ENCODE peak calls at places on chromosome 12, in eight cellular contexts. One of them, this sample, is unnamed.

GRCh38 chr12:108731866-108732461 is 646 bp upstream of the CORO1C start:
- DNase-seq in IMR-90: peak; percentile 97
- DNase-seq in right lobe of liver: peak; percentile 100
- DNase-seq in CD8-positive, alpha-beta T cell: peak; percentile 98
- DNase-seq in effector memory CD4-positive, alpha-beta T cell: peak; percentile 97
- DNase-seq in brain microvascular endothelial cell: peak; percentile 99
- DNase-seq in AG04449: peak; percentile 84
- DNase-seq in mesendoderm: peak; percentile 99
- DNase-seq in this sample: peak; percentile 98

GRCh38 chr12:65832217-65832616 is 7.9 kb downstream of the HMGA2 start:
- DNase-seq in IMR-90: no peak
- DNase-seq in right lobe of liver: no peak
- DNase-seq in CD8-positive, alpha-beta T cell: no peak
- DNase-seq in effector memory CD4-positive, alpha-beta T cell: no peak
- DNase-seq in brain microvascular endothelial cell: no peak
- DNase-seq in AG04449: no peak
- DNase-seq in mesendoderm: no peak
- DNase-seq in this sample: no peak

GRCh38 chr12:124463341-124463861 is 104.0 kb downstream of the NCOR2 start:
- DNase-seq in IMR-90: no peak
- DNase-seq in right lobe of liver: no peak
- DNase-seq in CD8-positive, alpha-beta T cell: no peak
- DNase-seq in effector memory CD4-positive, alpha-beta T cell: no peak
- DNase-seq in brain microvascular endothelial cell: no peak
- DNase-seq in AG04449: no peak
- DNase-seq in mesendoderm: no peak
- DNase-seq in this sample: no peak

GRCh38 chr12:49342066-49342913 is 4.4 kb upstream of the DNAJC22 start:
- DNase-seq in IMR-90: peak; percentile 66
- DNase-seq in right lobe of liver: peak; percentile 81
- DNase-seq in CD8-positive, alpha-beta T cell: peak; percentile 75
- DNase-seq in effector memory CD4-positive, alpha-beta T cell: peak; percentile 71
- DNase-seq in brain microvascular endothelial cell: peak; percentile 62
- DNase-seq in AG04449: no peak
- DNase-seq in mesendoderm: peak; percentile 97
- DNase-seq in this sample: peak; percentile 88

GRCh38 chr12:130700492-130701401 is 15.4 kb downstream of the RIMBP2 start:
- DNase-seq in IMR-90: no peak
- DNase-seq in right lobe of liver: no peak
- DNase-seq in CD8-positive, alpha-beta T cell: no peak
- DNase-seq in effector memory CD4-positive, alpha-beta T cell: no peak
- DNase-seq in brain microvascular endothelial cell: no peak
- DNase-seq in AG04449: no peak
- DNase-seq in mesendoderm: no peak
- DNase-seq in this sample: no peak

GRCh38 chr12:3755898-3756297 is 3.0 kb upstream of the CRACR2A start:
- DNase-seq in IMR-90: no peak
- DNase-seq in right lobe of liver: no peak
- DNase-seq in CD8-positive, alpha-beta T cell: no peak
- DNase-seq in effector memory CD4-positive, alpha-beta T cell: no peak
- DNase-seq in brain microvascular endothelial cell: no peak
- DNase-seq in AG04449: no peak
- DNase-seq in mesendoderm: no peak
- DNase-seq in this sample: no peak

GRCh38 chr12:75979181-75979580 is 52.4 kb downstream of the PHLDA1 start:
- DNase-seq in IMR-90: peak; percentile 66
- DNase-seq in right lobe of liver: no peak
- DNase-seq in CD8-positive, alpha-beta T cell: peak; percentile 10
- DNase-seq in effector memory CD4-positive, alpha-beta T cell: no peak
- DNase-seq in brain microvascular endothelial cell: peak; percentile 49
- DNase-seq in AG04449: no peak
- DNase-seq in mesendoderm: no peak
- DNase-seq in this sample: no peak

GRCh38 chr12:58069268-58069967 is 128.1 kb downstream of the ATP23 start:
- DNase-seq in IMR-90: peak; percentile 44
- DNase-seq in right lobe of liver: no peak
- DNase-seq in CD8-positive, alpha-beta T cell: no peak
- DNase-seq in effector memory CD4-positive, alpha-beta T cell: no peak
- DNase-seq in brain microvascular endothelial cell: no peak
- DNase-seq in AG04449: peak; percentile 19
- DNase-seq in mesendoderm: no peak
- DNase-seq in this sample: peak; percentile 14

GRCh38 chr12:49059385-49060232 is 985 bp downstream of the KMT2D start:
- DNase-seq in IMR-90: no peak
- DNase-seq in right lobe of liver: no peak
- DNase-seq in CD8-positive, alpha-beta T cell: peak; percentile 26
- DNase-seq in effector memory CD4-positive, alpha-beta T cell: peak; percentile 9
- DNase-seq in brain microvascular endothelial cell: peak; percentile 11
- DNase-seq in AG04449: no peak
- DNase-seq in mesendoderm: peak; percentile 57
- DNase-seq in this sample: no peak

GRCh38 chr12:131986847-131987398 is 37.2 kb downstream of the EP400 start:
- DNase-seq in IMR-90: no peak
- DNase-seq in right lobe of liver: no peak
- DNase-seq in CD8-positive, alpha-beta T cell: no peak
- DNase-seq in effector memory CD4-positive, alpha-beta T cell: no peak
- DNase-seq in brain microvascular endothelial cell: no peak
- DNase-seq in AG04449: no peak
- DNase-seq in mesendoderm: peak; percentile 19
- DNase-seq in this sample: no peak

GRCh38 chr12:60437297-60437696 is 841.5 kb downstream of the SLC16A7 start:
- DNase-seq in IMR-90: no peak
- DNase-seq in right lobe of liver: no peak
- DNase-seq in CD8-positive, alpha-beta T cell: no peak
- DNase-seq in effector memory CD4-positive, alpha-beta T cell: no peak
- DNase-seq in brain microvascular endothelial cell: no peak
- DNase-seq in AG04449: no peak
- DNase-seq in mesendoderm: no peak
- DNase-seq in this sample: no peak

GRCh38 chr12:80118565-80119337 is 19.4 kb downstream of the OTOGL start:
- DNase-seq in IMR-90: no peak
- DNase-seq in right lobe of liver: no peak
- DNase-seq in CD8-positive, alpha-beta T cell: no peak
- DNase-seq in effector memory CD4-positive, alpha-beta T cell: no peak
- DNase-seq in brain microvascular endothelial cell: no peak
- DNase-seq in AG04449: no peak
- DNase-seq in mesendoderm: no peak
- DNase-seq in this sample: no peak

GRCh38 chr12:130026608-130027176 is 122.9 kb upstream of the TMEM132D start:
- DNase-seq in IMR-90: no peak
- DNase-seq in right lobe of liver: peak; percentile 50
- DNase-seq in CD8-positive, alpha-beta T cell: no peak
- DNase-seq in effector memory CD4-positive, alpha-beta T cell: no peak
- DNase-seq in brain microvascular endothelial cell: peak; percentile 31
- DNase-seq in AG04449: no peak
- DNase-seq in mesendoderm: peak; percentile 51
- DNase-seq in this sample: peak; percentile 18

GRCh38 chr12:132525833-132526455 is 36.0 kb downstream of the FBRSL1 start:
- DNase-seq in IMR-90: no peak
- DNase-seq in right lobe of liver: no peak
- DNase-seq in CD8-positive, alpha-beta T cell: no peak
- DNase-seq in effector memory CD4-positive, alpha-beta T cell: no peak
- DNase-seq in brain microvascular endothelial cell: no peak
- DNase-seq in AG04449: no peak
- DNase-seq in mesendoderm: no peak
- DNase-seq in this sample: no peak

GRCh38 chr12:94258593-94258992 is 110.2 kb downstream of the PLXNC1 start:
- DNase-seq in IMR-90: no peak
- DNase-seq in right lobe of liver: no peak
- DNase-seq in CD8-positive, alpha-beta T cell: no peak
- DNase-seq in effector memory CD4-positive, alpha-beta T cell: no peak
- DNase-seq in brain microvascular endothelial cell: no peak
- DNase-seq in AG04449: no peak
- DNase-seq in mesendoderm: no peak
- DNase-seq in this sample: no peak

GRCh38 chr12:77324763-77325468 is 259.5 kb upstream of the E2F7 start:
- DNase-seq in IMR-90: peak; percentile 61
- DNase-seq in right lobe of liver: peak; percentile 76
- DNase-seq in CD8-positive, alpha-beta T cell: no peak
- DNase-seq in effector memory CD4-positive, alpha-beta T cell: no peak
- DNase-seq in brain microvascular endothelial cell: peak; percentile 42
- DNase-seq in AG04449: no peak
- DNase-seq in mesendoderm: peak; percentile 84
- DNase-seq in this sample: peak; percentile 24

GRCh38 chr12:117189725-117190209 is 503 bp downstream of the FBXO21 start:
- DNase-seq in IMR-90: peak; percentile 45
- DNase-seq in right lobe of liver: peak; percentile 58
- DNase-seq in CD8-positive, alpha-beta T cell: peak; percentile 43
- DNase-seq in effector memory CD4-positive, alpha-beta T cell: peak; percentile 5
- DNase-seq in brain microvascular endothelial cell: peak; percentile 33
- DNase-seq in AG04449: no peak
- DNase-seq in mesendoderm: peak; percentile 51
- DNase-seq in this sample: no peak

GRCh38 chr12:22978962-22979361 is 354.0 kb downstream of the ETNK1 start:
- DNase-seq in IMR-90: peak; percentile 95
- DNase-seq in right lobe of liver: no peak
- DNase-seq in CD8-positive, alpha-beta T cell: no peak
- DNase-seq in effector memory CD4-positive, alpha-beta T cell: no peak
- DNase-seq in brain microvascular endothelial cell: peak; percentile 87
- DNase-seq in AG04449: peak; percentile 65
- DNase-seq in mesendoderm: no peak
- DNase-seq in this sample: no peak

GRCh38 chr12:30797689-30798088 is 42.9 kb upstream of the CAPRIN2 start:
- DNase-seq in IMR-90: no peak
- DNase-seq in right lobe of liver: no peak
- DNase-seq in CD8-positive, alpha-beta T cell: no peak
- DNase-seq in effector memory CD4-positive, alpha-beta T cell: no peak
- DNase-seq in brain microvascular endothelial cell: no peak
- DNase-seq in AG04449: no peak
- DNase-seq in mesendoderm: no peak
- DNase-seq in this sample: no peak

GRCh38 chr12:102201662-102202061 is 4.0 kb upstream of the PMCH start:
- DNase-seq in IMR-90: no peak
- DNase-seq in right lobe of liver: no peak
- DNase-seq in CD8-positive, alpha-beta T cell: no peak
- DNase-seq in effector memory CD4-positive, alpha-beta T cell: no peak
- DNase-seq in brain microvascular endothelial cell: no peak
- DNase-seq in AG04449: no peak
- DNase-seq in mesendoderm: no peak
- DNase-seq in this sample: no peak

GRCh38 chr12:102197789-102198188 is at the start of gene PMCH:
- DNase-seq in IMR-90: peak; percentile 79
- DNase-seq in right lobe of liver: no peak
- DNase-seq in CD8-positive, alpha-beta T cell: no peak
- DNase-seq in effector memory CD4-positive, alpha-beta T cell: no peak
- DNase-seq in brain microvascular endothelial cell: no peak
- DNase-seq in AG04449: no peak
- DNase-seq in mesendoderm: no peak
- DNase-seq in this sample: no peak

DNA sequence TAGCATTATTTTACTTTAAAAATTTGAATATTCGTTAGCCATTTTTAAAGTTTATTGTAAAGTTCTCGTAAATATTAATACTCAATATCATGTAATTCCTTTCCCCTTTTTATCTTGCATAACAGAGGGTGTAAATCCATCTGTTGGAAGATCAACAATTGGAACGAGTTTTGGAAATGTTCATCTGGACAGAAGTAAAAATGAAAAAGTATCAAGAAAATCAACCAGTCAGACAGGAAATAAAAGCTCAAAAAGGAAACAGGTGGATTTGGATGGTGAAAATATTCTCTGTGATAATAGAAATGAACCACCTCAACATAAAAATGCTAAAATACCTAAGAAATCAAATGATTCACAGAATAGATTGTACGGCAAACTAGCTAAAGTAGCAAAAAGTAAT is 1.8 kb downstream of the PMCH start:
- DNase-seq in IMR-90: no peak
- DNase-seq in right lobe of liver: no peak
- DNase-seq in CD8-positive, alpha-beta T cell: no peak
- DNase-seq in effector memory CD4-positive, alpha-beta T cell: no peak
- DNase-seq in brain microvascular endothelial cell: no peak
- DNase-seq in AG04449: no peak
- DNase-seq in mesendoderm: no peak
- DNase-seq in this sample: no peak
- H3K4me3 ChIP-seq in IMR-90: no peak overlapping the region
- H3K4me3 ChIP-seq in right lobe of liver: no peak overlapping the region
- H3K4me3 ChIP-seq in CD8-positive, alpha-beta T cell: no peak overlapping the region
- H3K4me3 ChIP-seq in effector memory CD4-positive, alpha-beta T cell: no peak overlapping the region
- H3K4me3 ChIP-seq in brain microvascular endothelial cell: no peak overlapping the region
- H3K4me3 ChIP-seq in AG04449: no peak overlapping the region
- H3K4me3 ChIP-seq in mesendoderm: no peak overlapping the region
- H3K4me3 ChIP-seq in this sample: no peak overlapping the region

GRCh38 chr12:545835-546234 is 86.1 kb downstream of the B4GALNT3 start:
- DNase-seq in IMR-90: no peak
- DNase-seq in right lobe of liver: no peak
- DNase-seq in CD8-positive, alpha-beta T cell: no peak
- DNase-seq in effector memory CD4-positive, alpha-beta T cell: no peak
- DNase-seq in brain microvascular endothelial cell: no peak
- DNase-seq in AG04449: no peak
- DNase-seq in mesendoderm: no peak
- DNase-seq in this sample: no peak

GRCh38 chr12:544941-545635 is 85.3 kb downstream of the B4GALNT3 start:
- DNase-seq in IMR-90: no peak
- DNase-seq in right lobe of liver: no peak
- DNase-seq in CD8-positive, alpha-beta T cell: no peak
- DNase-seq in effector memory CD4-positive, alpha-beta T cell: no peak
- DNase-seq in brain microvascular endothelial cell: no peak
- DNase-seq in AG04449: no peak
- DNase-seq in mesendoderm: no peak
- DNase-seq in this sample: no peak

GRCh38 chr12:546920-547845 is 87.4 kb downstream of the B4GALNT3 start:
- DNase-seq in IMR-90: peak; percentile 26
- DNase-seq in right lobe of liver: peak; percentile 62
- DNase-seq in CD8-positive, alpha-beta T cell: peak; percentile 75
- DNase-seq in effector memory CD4-positive, alpha-beta T cell: peak; percentile 53
- DNase-seq in brain microvascular endothelial cell: no peak
- DNase-seq in AG04449: no peak
- DNase-seq in mesendoderm: peak; percentile 72
- DNase-seq in this sample: peak; percentile 62

GRCh38 chr12:547883-548470 is 88.2 kb downstream of the B4GALNT3 start:
- DNase-seq in IMR-90: no peak
- DNase-seq in right lobe of liver: no peak
- DNase-seq in CD8-positive, alpha-beta T cell: no peak
- DNase-seq in effector memory CD4-positive, alpha-beta T cell: no peak
- DNase-seq in brain microvascular endothelial cell: no peak
- DNase-seq in AG04449: no peak
- DNase-seq in mesendoderm: no peak
- DNase-seq in this sample: no peak

GRCh38 chr12:546265-546919 is 86.7 kb downstream of the B4GALNT3 start:
- DNase-seq in IMR-90: no peak
- DNase-seq in right lobe of liver: no peak
- DNase-seq in CD8-positive, alpha-beta T cell: no peak
- DNase-seq in effector memory CD4-positive, alpha-beta T cell: no peak
- DNase-seq in brain microvascular endothelial cell: no peak
- DNase-seq in AG04449: no peak
- DNase-seq in mesendoderm: peak; percentile 35
- DNase-seq in this sample: no peak
- H3K4me3 ChIP-seq in IMR-90: no peak overlapping the region
- H3K4me3 ChIP-seq in right lobe of liver: no peak overlapping the region
- H3K4me3 ChIP-seq in CD8-positive, alpha-beta T cell: no peak overlapping the region
- H3K4me3 ChIP-seq in effector memory CD4-positive, alpha-beta T cell: no peak overlapping the region
- H3K4me3 ChIP-seq in brain microvascular endothelial cell: no peak overlapping the region
- H3K4me3 ChIP-seq in AG04449: no peak overlapping the region
- H3K4me3 ChIP-seq in mesendoderm: no peak overlapping the region
- H3K4me3 ChIP-seq in this sample: peak overlapping the region; percentile 15

GRCh38 chr12:6768385-6769002 is 2.3 kb downstream of the PTMS start:
- DNase-seq in IMR-90: peak; percentile 33
- DNase-seq in right lobe of liver: no peak
- DNase-seq in CD8-positive, alpha-beta T cell: no peak
- DNase-seq in effector memory CD4-positive, alpha-beta T cell: no peak
- DNase-seq in brain microvascular endothelial cell: no peak
- DNase-seq in AG04449: no peak
- DNase-seq in mesendoderm: no peak
- DNase-seq in this sample: no peak
- H3K4me3 ChIP-seq in IMR-90: peak overlapping the region; percentile 67
- H3K4me3 ChIP-seq in right lobe of liver: peak overlapping the region; percentile 85
- H3K4me3 ChIP-seq in CD8-positive, alpha-beta T cell: no peak overlapping the region
- H3K4me3 ChIP-seq in effector memory CD4-positive, alpha-beta T cell: no peak overlapping the region
- H3K4me3 ChIP-seq in brain microvascular endothelial cell: peak overlapping the region; percentile 90
- H3K4me3 ChIP-seq in AG04449: peak overlapping the region; percentile 93
- H3K4me3 ChIP-seq in mesendoderm: peak overlapping the region; percentile 97
- H3K4me3 ChIP-seq in this sample: no peak overlapping the region

GRCh38 chr12:122203968-122204828 is 689 bp downstream of the B3GNT4 start:
- DNase-seq in IMR-90: no peak
- DNase-seq in right lobe of liver: no peak
- DNase-seq in CD8-positive, alpha-beta T cell: peak; percentile 34
- DNase-seq in effector memory CD4-positive, alpha-beta T cell: no peak
- DNase-seq in brain microvascular endothelial cell: no peak
- DNase-seq in AG04449: no peak
- DNase-seq in mesendoderm: no peak
- DNase-seq in this sample: no peak
- H3K4me3 ChIP-seq in IMR-90: peak overlapping the region; percentile 51
- H3K4me3 ChIP-seq in right lobe of liver: peak overlapping the region; percentile 49
- H3K4me3 ChIP-seq in CD8-positive, alpha-beta T cell: peak overlapping the region; percentile 61
- H3K4me3 ChIP-seq in effector memory CD4-positive, alpha-beta T cell: peak overlapping the region; percentile 61
- H3K4me3 ChIP-seq in brain microvascular endothelial cell: peak overlapping the region; percentile 53
- H3K4me3 ChIP-seq in AG04449: peak overlapping the region; percentile 63
- H3K4me3 ChIP-seq in mesendoderm: peak overlapping the region; percentile 9
- H3K4me3 ChIP-seq in this sample: peak overlapping the region; percentile 4

This sample was measured in HL-60.